ENCODE peak calls at places on chromosomes 11 and 22, in nine cellular contexts. T, C, P, E, L, Z, O, J and S are unnamed samples.

GRCh38 chr22:44389926-44390925 is 77.5 kb upstream of the SHISAL1 start:
- DNase-seq in L (no peak), P (no peak), Z (no peak), O (no peak), J (no peak), T (no peak), E (no peak), C (no peak), S (no peak)

GRCh38 chr11:128970598-128971190 is 28.0 kb upstream of the TP53AIP1 start:
- DNase-seq in E (no peak), Z (no peak), O (no peak), J (no peak), L (no peak), P (no peak), T (no peak), C (no peak), S (no peak)

GRCh38 chr11:87712802-87713202 is 462.4 kb downstream of the RAB38 start:
- DNase-seq in T (no peak), L (no peak), C (no peak), P (no peak), O (no peak), J (no peak), Z (no peak), E (no peak), S (no peak)

GRCh38 chr11:4072668-4073285 is 21.8 kb upstream of the RRM1 start:
- DNase-seq in O (peak), L (peak), J (peak), C (peak), Z (no peak), T (peak), E (no peak), P (peak), S (peak)

GRCh38 chr11:130528862-130529261 is 80.4 kb downstream of the ADAMTS15 start:
- DNase-seq in T (no peak), C (no peak), O (no peak), L (no peak), Z (no peak), P (no peak), E (no peak), J (no peak), S (no peak)

GRCh38 chr22:29914991-29915390 is 32.0 kb downstream of the MTMR3 start:
- DNase-seq in T (no peak), E (no peak), L (no peak), C (no peak), O (no peak), P (no peak), Z (no peak), J (no peak), S (no peak)

GRCh38 chr11:114080219-114080618 is 20.7 kb downstream of the ZBTB16 start:
- DNase-seq in Z (no peak), L (peak), T (no peak), P (peak), E (no peak), C (no peak), J (no peak), O (no peak), S (no peak)

GRCh38 chr11:126857860-126858808 is 142.4 kb downstream of the KIRREL3 start:
- DNase-seq in E (no peak), J (no peak), C (no peak), Z (peak), L (peak), T (no peak), O (no peak), P (no peak), S (no peak)

GRCh38 chr11:129259950-129260349 is 67.8 kb upstream of the ARHGAP32 start:
- DNase-seq in L (peak), T (no peak), Z (no peak), C (no peak), J (no peak), E (no peak), O (peak), P (no peak), S (no peak)

GRCh38 chr11:67321313-67321871 is 18.1 kb downstream of the SSH3 start:
- DNase-seq in Z (no peak), L (no peak), P (no peak), J (no peak), O (no peak), E (no peak), C (no peak), T (no peak), S (no peak)
- TF ChIP-seq CTCF in Z (no peak), L (no peak), P (no peak), J (no peak), O (no peak), E (no peak), C (no peak), T (no peak), S (no peak)

GRCh38 chr11:73396985-73397384 is 20.8 kb downstream of the RELT start:
- DNase-seq in T (no peak), J (no peak), C (no peak), O (no peak), L (no peak), Z (no peak), E (no peak), P (no peak), S (no peak)
- TF ChIP-seq CTCF in T (no peak), J (no peak), C (no peak), O (no peak), L (no peak), Z (no peak), E (no peak), P (no peak), S (no peak)

DNA sequence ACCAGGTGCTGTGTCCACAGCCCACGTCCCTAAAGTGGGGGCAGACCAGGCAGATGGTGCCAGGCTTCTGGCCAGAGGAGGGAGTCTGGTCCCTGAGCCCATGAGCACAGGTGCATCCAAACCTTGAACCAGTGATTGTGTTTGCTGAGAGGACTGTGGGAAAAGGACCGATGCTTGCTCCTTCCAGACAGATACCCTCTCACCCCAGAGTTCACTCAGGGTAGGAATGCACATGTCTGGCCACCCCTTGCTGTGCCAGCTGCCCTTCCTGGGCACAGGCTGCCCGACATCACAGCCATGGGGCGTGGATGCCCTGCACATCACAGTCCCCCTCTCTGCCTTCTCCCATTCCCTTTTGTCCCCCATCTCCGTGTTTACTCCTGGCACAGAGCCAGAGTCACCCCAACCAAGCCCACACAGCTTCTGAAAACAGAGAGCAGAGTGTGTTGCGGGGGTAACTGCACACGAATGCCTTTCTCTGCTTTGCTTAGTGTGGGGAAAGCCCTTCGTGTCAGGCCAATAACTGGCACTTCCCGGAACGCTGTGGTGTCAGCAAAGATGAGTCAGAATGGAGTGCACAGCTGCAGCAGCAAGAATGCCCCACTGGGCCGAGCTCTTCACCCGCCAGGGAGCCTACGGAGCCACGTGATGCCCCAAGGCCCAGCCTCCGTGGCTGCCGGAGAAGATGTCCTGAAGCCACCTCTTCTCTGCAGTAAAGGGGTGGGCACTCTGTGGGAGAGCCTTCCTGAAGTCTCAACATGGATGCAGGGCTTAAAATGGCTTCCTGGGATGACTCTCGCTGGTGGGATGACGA is 7.6 kb downstream of the CARS1 start:
- DNase-seq in T (peak), E (peak), P (peak), L (peak), O (no peak), C (no peak), J (no peak), Z (peak), S (no peak)
- TF ChIP-seq CTCF in T (no peak), E (no peak), P (peak), L (peak), O (no peak), C (no peak), J (no peak), Z (no peak), S (no peak)

GRCh38 chr11:593347-593746 is 17.1 kb downstream of the PHRF1 start:
- DNase-seq in E (no peak), T (no peak), O (no peak), Z (no peak), C (no peak), J (no peak), P (no peak), L (no peak), S (no peak)

GRCh38 chr11:595400-595799 is 19.1 kb downstream of the PHRF1 start:
- DNase-seq in T (no peak), Z (no peak), P (no peak), L (no peak), C (no peak), J (no peak), E (no peak), O (no peak), S (no peak)

GRCh38 chr11:598005-598680 is 17.6 kb downstream of the IRF7 start:
- DNase-seq in L (no peak), J (no peak), Z (no peak), T (no peak), E (no peak), O (no peak), P (no peak), C (no peak), S (no peak)

GRCh38 chr11:596374-596773 is 19.4 kb downstream of the IRF7 start:
- DNase-seq in O (no peak), C (no peak), E (no peak), T (no peak), J (no peak), L (no peak), P (no peak), Z (no peak), S (no peak)

GRCh38 chr11:597166-597725 is 18.5 kb downstream of the IRF7 start:
- DNase-seq in P (no peak), E (no peak), C (no peak), T (peak), Z (peak), L (no peak), O (no peak), J (no peak), S (no peak)
- TF ChIP-seq CTCF in P (no peak), E (no peak), C (peak), T (no peak), Z (no peak), L (no peak), O (peak), J (no peak), S (no peak)

DNA sequence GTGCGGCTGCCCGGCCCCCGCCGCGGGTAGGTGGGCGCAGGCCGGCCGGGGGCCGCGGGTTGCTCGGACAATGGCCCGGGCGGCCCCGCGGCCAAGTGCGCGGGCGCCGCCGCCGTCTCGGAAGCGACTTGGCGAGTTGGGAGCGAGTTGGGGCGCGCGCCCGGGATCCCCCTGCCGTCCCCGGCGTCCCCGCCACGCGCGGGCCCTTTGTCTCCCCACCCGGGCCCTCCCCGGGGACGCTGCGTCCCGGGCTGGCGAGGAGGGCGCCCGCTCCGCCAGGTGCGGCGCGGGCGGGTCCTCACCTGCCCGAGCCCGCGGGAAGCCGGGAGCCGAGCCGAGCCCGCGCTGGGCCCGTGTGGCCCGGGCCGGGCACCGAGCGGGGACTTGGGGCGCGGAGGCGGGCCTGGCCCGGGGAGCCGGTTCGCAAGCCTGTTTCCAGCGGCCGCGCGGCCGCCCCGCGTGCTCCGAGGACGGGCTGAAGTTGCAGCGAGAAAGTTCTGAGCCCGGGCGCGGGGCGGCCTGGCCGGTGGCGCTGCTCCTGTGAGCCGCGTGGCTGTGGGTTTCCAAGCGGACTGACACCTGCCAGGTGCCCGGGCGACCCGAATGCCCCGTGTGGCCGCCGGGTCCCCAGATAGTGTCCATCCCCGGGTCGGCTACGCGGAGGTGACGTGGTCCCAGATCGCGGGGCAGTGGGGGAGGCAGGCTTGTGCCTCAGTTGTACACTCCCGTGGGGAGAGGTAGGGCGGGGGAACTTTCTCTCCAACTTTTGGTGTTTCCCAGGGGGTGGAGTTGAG is 586 bp downstream of the LRP5 start:
- DNase-seq in L (no peak), E (no peak), P (peak), J (no peak), O (no peak), Z (peak), T (no peak), C (no peak), S (peak)
- TF ChIP-seq CTCF in L (no peak), E (no peak), P (no peak), J (no peak), O (no peak), Z (no peak), T (no peak), C (no peak), S (no peak)

GRCh38 chr11:101439488-101439887 is 144.3 kb downstream of the TRPC6 start:
- DNase-seq in J (no peak), Z (no peak), P (no peak), O (no peak), L (no peak), C (no peak), E (no peak), T (no peak), S (no peak)
- TF ChIP-seq CTCF in J (no peak), Z (no peak), P (no peak), O (no peak), L (no peak), C (no peak), E (no peak), T (no peak), S (no peak)

DNA sequence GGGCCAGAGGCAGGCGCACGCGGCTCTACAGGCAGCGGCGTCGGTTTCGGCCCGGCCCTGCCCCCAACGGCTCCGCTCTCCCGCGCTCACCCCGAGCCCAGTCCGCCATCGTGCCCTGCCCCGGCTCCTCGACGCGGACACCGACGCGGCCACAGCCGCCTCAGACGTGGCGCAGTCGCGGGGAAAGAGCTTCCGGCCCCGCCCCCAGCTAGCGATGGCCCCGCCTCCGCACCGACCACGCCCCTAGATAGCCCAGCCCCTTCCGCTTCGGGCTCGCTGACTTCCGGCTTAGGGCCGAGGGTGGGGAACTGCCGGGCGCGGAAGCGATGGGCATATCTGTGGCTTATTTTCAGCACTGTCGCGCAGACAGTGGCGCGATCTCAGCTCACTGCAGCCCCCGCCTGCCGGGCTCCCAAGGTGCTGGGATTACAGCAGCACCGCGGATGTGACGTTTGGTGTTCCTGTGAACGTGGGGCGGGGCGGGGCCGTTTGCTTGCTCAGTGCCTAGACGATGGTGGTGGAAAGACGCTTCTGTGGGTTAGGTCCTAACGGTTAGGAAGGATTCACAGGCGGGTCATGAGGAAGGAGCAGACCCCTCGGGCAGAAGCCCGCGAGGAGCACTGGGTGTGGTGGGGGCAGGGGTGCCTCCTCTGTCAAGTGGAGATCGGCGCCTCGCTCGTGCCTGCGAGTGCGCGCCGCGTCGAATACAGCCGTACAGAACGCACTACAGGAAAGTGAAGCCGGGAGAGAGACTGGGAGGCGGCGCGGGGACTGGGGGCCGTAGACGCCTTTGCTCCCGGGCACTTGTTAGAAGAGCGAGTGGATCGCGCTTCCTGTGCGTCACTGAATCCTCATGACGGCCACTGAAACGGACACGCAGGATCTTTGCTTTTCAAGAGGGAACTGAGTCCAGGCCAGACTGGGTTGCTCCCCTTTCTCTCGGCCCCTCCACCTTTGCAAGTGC is at the start of the genes BET1L and RIC8A:
- DNase-seq in C (peak), Z (peak), E (peak), L (peak), J (peak), P (peak), O (peak), T (peak), S (peak)
- TF ChIP-seq CTCF in C (no peak), Z (no peak), E (no peak), L (no peak), J (no peak), P (no peak), O (no peak), T (no peak), S (no peak)

GRCh38 chr11:110894224-110894623 is 182.0 kb upstream of the ARHGAP20 start:
- DNase-seq in P (no peak), E (no peak), T (no peak), L (no peak), Z (no peak), C (no peak), O (no peak), J (no peak), S (no peak)

GRCh38 chr11:110886241-110886640 is 174.0 kb upstream of the ARHGAP20 start:
- DNase-seq in L (no peak), T (no peak), Z (no peak), J (no peak), O (no peak), C (no peak), E (no peak), P (no peak), S (no peak)

GRCh38 chr11:110892741-110893285 is 180.6 kb upstream of the ARHGAP20 start:
- DNase-seq in J (no peak), C (no peak), Z (no peak), P (no peak), L (peak), E (no peak), O (no peak), T (no peak), S (no peak)

GRCh38 chr11:110891411-110891810 is 179.2 kb upstream of the ARHGAP20 start:
- DNase-seq in O (no peak), T (no peak), Z (no peak), C (no peak), E (no peak), P (no peak), J (no peak), L (peak), S (no peak)

GRCh38 chr11:110890995-110891394 is 178.8 kb upstream of the ARHGAP20 start:
- DNase-seq in P (no peak), C (no peak), E (no peak), Z (no peak), L (no peak), J (no peak), O (no peak), T (no peak), S (no peak)
- TF ChIP-seq CTCF in P (no peak), C (no peak), E (no peak), Z (no peak), L (no peak), J (no peak), O (no peak), T (no peak), S (no peak)

DNA sequence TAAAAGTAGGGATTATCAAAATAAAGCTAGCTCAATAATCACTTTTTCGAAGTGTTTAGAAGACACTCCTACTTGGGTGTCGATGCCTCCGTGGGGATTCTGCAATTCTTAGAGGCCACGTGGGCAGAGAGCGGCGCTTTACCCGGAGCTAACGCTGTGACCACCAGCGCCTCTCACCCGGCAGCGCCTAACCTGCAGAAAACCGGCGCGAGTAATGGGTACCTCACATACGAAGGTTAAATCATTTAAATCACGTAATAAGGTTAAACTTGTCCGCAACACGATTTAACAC is 547 bp downstream of the TAF1D start:
- DNase-seq in Z (peak), T (peak), J (peak), O (peak), L (peak), E (peak), C (no peak), P (peak), S (peak)
- TF ChIP-seq CTCF in Z (no peak), T (no peak), J (peak), O (no peak), L (no peak), E (no peak), C (no peak), P (no peak), S (no peak)

DNA sequence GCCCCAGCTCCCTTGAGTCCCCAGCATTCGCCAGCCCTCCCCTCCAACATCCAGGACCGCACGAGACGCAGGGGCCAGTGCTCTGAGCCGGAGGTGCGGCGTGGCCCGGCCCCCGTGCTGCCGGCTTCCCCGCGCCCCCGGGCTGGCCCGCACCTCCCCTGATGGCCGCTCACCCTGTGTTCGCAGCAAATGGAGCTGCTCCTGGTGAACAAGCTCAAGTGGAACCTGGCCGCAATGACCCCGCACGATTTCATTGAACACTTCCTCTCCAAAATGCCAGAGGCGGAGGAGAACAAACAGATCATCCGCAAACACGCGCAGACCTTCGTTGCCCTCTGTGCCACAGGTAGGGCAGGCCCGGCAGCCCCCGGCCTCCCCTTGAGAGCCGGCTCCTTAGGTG is 2.7 kb downstream of the CCND1 start:
- DNase-seq in P (no peak), E (no peak), O (no peak), C (no peak), L (no peak), Z (no peak), T (no peak), J (no peak), S (no peak)
- TF ChIP-seq CTCF in P (peak), E (peak), O (no peak), C (no peak), L (peak), Z (peak), T (peak), J (no peak), S (peak)